ENCODE peak calls at places on chromosomes 6 and 20, in nine cellular contexts. F, K, R, Y, V, X, N, E and Z are unnamed samples. For H3K4me1, the result is how much of the 10 kb centered on the place peaks cover.

GRCh38 chr20:33110147-33110825 is 30.8 kb downstream of the BPIFB4 start:
- DNase-seq in Y (no peak), N (no peak), F (no peak), V (no peak), E (no peak), X (no peak), R (no peak), K (no peak), Z (no peak)

GRCh38 chr6:157813757-157814455 is 9.1 kb upstream of the SNX9 start:
- DNase-seq in E (no peak), F (no peak), X (no peak), V (peak), Y (peak), K (no peak), N (no peak), R (no peak), Z (no peak)

GRCh38 chr6:131636880-131637792 is at the start of gene ENPP3:
- DNase-seq in E (no peak), N (no peak), Y (peak), X (no peak), V (peak), K (no peak), F (no peak), R (no peak), Z (no peak)

GRCh38 chr20:53138454-53139291 is 166.5 kb downstream of the TSHZ2 start:
- DNase-seq in V (no peak), R (no peak), Y (no peak), N (no peak), X (no peak), F (no peak), K (no peak), E (no peak), Z (no peak)

GRCh38 chr20:17523326-17523725 is 7.9 kb downstream of the BFSP1 start:
- DNase-seq in Y (no peak), E (no peak), N (no peak), X (no peak), V (no peak), R (no peak), F (no peak), K (no peak), Z (no peak)

GRCh38 chr20:4925842-4926530 is 75.3 kb downstream of the SLC23A2 start:
- DNase-seq in X (no peak), R (peak), F (peak), N (peak), E (peak), V (peak), Y (peak), K (no peak), Z (no peak)

GRCh38 chr6:121549741-121550140 is 114.3 kb downstream of the GJA1 start:
- DNase-seq in Y (peak), K (no peak), N (no peak), R (no peak), X (no peak), E (no peak), V (peak), F (no peak), Z (no peak)

GRCh38 chr20:46803446-46804020 is 91.1 kb upstream of the EYA2 start:
- DNase-seq in N (no peak), R (no peak), X (no peak), V (no peak), E (no peak), K (no peak), Y (no peak), F (no peak), Z (no peak)

GRCh38 chr6:5468586-5468985 is 207.3 kb downstream of the FARS2 start:
- DNase-seq in X (no peak), K (no peak), R (no peak), F (no peak), Y (no peak), N (no peak), V (no peak), E (no peak), Z (no peak)

GRCh38 chr6:14100098-14100497 is 17.5 kb upstream of the CD83 start:
- DNase-seq in N (no peak), X (no peak), F (no peak), E (no peak), R (no peak), K (no peak), V (no peak), Y (no peak), Z (no peak)

GRCh38 chr20:31788578-31788977 is 30.6 kb upstream of the MYLK2 start:
- DNase-seq in E (no peak), Y (no peak), F (peak), N (no peak), V (peak), K (no peak), R (no peak), X (no peak), Z (no peak)
- TF ChIP-seq CTCF in E (no peak), Y (peak), F (no peak), N (no peak), V (peak), K (no peak), R (no peak), X (no peak), Z (peak)

GRCh38 chr6:111861321-111861938 is 11.8 kb downstream of the FYN start:
- DNase-seq in Y (no peak), R (no peak), E (no peak), N (no peak), F (no peak), K (no peak), X (no peak), V (no peak), Z (no peak)

GRCh38 chr6:111855775-111856174 is 17.5 kb downstream of the FYN start:
- DNase-seq in K (no peak), N (no peak), Y (no peak), E (no peak), R (no peak), X (no peak), F (no peak), V (no peak), Z (no peak)

GRCh38 chr6:111857674-111858337 is 15.4 kb downstream of the FYN start:
- DNase-seq in K (no peak), R (no peak), E (no peak), N (no peak), X (no peak), F (no peak), Y (no peak), V (no peak), Z (no peak)

GRCh38 chr6:111854683-111855082 is 18.6 kb downstream of the FYN start:
- DNase-seq in K (no peak), F (no peak), X (no peak), E (no peak), V (peak), N (no peak), Y (peak), R (no peak), Z (no peak)

DNA sequence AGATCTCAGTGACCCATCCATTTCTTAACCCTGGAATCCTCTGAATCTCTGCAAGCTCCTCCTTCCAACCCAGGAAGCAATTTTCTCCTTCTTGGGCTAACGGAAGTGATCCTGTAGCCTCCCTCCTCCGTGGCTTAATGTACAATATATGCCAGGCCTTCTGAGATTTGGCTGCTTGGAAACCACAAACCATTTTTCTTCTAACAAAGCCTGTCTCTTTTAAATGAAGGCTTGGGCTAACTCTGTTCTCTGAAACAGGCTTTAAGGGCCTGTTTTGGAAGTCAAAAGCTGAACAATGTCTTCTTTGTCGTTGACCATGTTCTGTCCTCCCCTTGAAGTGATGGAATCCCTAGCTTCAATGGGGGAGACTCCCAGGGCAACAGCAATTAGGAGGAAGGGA is 14.9 kb downstream of the FYN start:
- DNase-seq in N (no peak), V (no peak), F (no peak), E (no peak), X (no peak), R (no peak), K (no peak), Y (no peak), Z (no peak)
- H3K4me1 ChIP-seq in N (under half), V (under half), F (under half), E (half or more), X (under half), R (half or more), K (under half), Y (under half), Z (under half)

DNA sequence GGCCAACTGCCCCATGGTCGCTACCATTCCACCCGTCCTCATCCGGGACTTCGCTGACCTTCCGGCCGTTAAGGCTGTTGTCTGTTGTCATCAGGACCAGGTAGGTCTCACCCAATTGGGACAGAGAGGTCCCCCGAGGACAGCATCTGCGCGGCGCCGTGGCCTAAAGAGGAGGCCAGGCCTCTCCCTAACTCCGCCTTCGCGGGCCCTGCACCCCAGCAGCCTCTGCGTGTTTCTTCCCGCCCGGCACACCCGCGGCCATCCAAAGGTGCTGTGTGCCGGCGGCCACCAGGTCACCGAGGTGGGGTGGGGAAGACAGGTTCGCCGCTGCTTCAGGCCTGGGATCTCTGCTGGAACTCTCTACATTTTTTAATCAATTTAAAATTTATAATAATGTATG is 9.0 kb downstream of the OR2W1 start:
- DNase-seq in X (no peak), N (peak), F (no peak), Y (no peak), V (no peak), R (no peak), E (no peak), K (peak), Z (no peak)
- H3K4me3 ChIP-seq in X (no peak), N (no peak), F (no peak), Y (no peak), V (no peak), R (no peak), E (no peak), K (no peak), Z (no peak)

GRCh38 chr6:148272597-148272996 is 70.0 kb upstream of the SASH1 start:
- DNase-seq in F (no peak), V (no peak), N (no peak), K (no peak), Y (no peak), X (no peak), R (no peak), E (no peak), Z (no peak)
- TF ChIP-seq CTCF in F (no peak), V (no peak), N (no peak), K (no peak), Y (no peak), X (no peak), R (no peak), E (no peak), Z (no peak)

DNA sequence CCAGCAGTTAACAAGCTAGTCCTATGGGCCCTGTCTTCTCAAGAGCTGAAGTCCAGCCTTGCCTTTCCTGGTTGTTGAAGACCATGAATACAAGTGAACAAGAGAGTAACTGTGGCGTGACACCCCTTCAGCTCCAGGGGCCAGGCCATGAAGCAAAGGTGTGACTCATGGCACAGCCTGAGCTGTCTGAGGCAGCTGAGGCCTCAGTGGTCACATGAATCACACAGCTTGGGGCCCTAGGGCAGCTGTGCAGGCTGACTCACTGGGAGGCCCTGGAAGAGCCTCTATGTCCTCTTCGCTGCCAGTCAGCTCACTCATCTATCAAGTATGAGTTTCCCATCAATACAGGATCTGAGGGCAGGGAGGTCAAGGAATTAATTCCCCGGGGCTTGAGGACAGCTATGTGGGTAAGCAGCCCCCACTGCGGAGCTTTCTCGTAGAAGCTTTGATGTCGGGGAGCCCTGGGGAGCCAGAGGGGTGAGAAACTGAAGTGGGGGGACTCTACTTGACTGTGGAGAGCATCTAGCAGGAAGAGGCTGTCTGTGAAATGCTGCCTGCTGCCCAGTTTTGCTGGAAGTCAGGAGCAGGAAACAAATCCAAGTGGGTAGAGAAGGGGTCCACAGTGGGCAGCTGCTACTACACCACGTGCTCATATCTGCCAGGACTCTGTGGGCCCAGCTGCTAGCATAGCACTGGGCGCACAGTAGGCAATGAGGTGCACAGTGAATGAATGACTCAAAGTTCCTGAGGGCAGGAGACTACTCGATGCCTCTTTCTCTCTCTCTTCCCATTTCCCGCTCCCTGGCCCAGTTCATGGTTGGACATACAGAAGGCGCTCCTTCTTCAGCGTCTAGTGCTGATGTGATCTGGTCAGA is 13.7 kb upstream of the FAM83C start:
- DNase-seq in R (no peak), F (peak), V (peak), E (no peak), Y (peak), N (peak), X (peak), K (no peak), Z (peak)
- H3K4me1 ChIP-seq in R (under half), F (under half), V (half or more), E (under half), Y (half or more), N (under half), X (under half), K (under half), Z (under half)

DNA sequence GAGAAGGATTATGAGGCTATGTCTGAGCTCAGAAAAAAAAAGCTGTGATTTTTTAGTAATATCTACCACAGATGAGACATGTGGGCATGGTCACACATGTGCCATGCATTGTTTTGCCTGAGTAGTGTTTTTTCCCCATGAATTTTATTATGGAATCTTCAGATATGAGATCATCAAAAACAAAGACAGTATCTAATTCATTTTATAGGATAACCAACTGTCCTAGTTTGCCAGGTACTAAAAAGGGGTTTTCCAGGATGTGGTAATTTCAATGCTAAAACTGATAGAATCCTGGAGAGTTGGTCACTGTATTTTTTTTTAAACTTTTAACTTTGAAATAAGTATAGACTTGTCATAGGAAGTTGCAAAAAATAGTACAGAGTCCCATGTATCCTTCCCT is 127.4 kb upstream of the MAP3K7 start:
- DNase-seq in K (no peak), E (no peak), Y (no peak), X (no peak), V (peak), F (no peak), N (no peak), R (no peak), Z (no peak)
- H3K4me3 ChIP-seq in K (no peak), E (no peak), Y (no peak), X (no peak), V (no peak), F (no peak), N (no peak), R (no peak), Z (no peak)

DNA sequence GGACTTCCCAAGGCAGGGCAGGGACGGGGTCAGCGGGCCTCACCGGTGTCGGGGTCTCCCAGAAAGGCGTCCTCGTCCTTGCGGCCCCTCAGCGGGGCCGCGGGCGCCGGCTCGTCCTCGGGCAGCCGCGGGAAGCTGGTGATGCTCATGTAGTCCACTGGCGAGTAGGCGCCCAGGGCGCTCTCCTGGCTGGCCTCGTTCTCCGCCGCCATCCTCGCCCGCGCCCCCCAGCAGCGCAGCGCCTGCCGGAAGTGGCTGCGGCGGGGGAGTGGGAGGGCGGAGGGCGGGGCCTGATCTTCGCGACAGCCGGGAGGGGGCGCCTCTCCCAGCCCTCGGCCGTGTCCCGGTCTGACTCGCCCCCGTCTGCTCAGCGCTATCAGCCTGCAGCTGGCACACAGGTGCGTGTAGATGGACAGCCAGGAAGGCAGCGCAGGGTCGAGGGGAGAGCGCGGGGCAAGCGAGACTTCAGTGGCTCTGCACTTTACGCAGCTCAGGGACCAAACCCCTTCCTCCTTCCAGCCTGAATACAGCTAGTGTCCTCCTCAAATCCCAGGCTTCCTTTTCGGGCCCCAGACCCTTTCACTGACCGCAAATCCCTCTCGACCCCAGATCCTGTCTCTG is at the start of gene GGT7:
- DNase-seq in N (peak), K (peak), Y (peak), E (peak), V (peak), R (peak), X (peak), F (peak), Z (peak)
- TF ChIP-seq CTCF in N (peak), K (peak), Y (peak), E (peak), V (peak), R (peak), X (peak), F (peak), Z (peak)

GRCh38 chr6:40988634-40989033 is 50.4 kb downstream of the UNC5CL start:
- DNase-seq in K (no peak), F (no peak), E (no peak), X (no peak), V (no peak), N (no peak), R (no peak), Y (no peak), Z (no peak)
- H3K4me1 ChIP-seq in K (under half), F (under half), E (under half), X (under half), V (under half), N (under half), R (under half), Y (under half), Z (under half)

GRCh38 chr6:25911359-25911758 is 19.1 kb downstream of the SLC17A2 start:
- DNase-seq in F (no peak), K (no peak), X (no peak), Y (no peak), N (no peak), V (no peak), R (no peak), E (no peak), Z (no peak)

GRCh38 chr6:25902071-25902470 is 28.0 kb upstream of the SLC17A3 start:
- DNase-seq in Y (no peak), R (no peak), N (no peak), E (no peak), X (no peak), K (no peak), F (no peak), V (no peak), Z (no peak)

GRCh38 chr6:25903467-25904099 is 26.9 kb downstream of the SLC17A2 start:
- DNase-seq in V (no peak), N (no peak), Y (no peak), K (no peak), R (no peak), F (no peak), E (no peak), X (no peak), Z (no peak)

DNA sequence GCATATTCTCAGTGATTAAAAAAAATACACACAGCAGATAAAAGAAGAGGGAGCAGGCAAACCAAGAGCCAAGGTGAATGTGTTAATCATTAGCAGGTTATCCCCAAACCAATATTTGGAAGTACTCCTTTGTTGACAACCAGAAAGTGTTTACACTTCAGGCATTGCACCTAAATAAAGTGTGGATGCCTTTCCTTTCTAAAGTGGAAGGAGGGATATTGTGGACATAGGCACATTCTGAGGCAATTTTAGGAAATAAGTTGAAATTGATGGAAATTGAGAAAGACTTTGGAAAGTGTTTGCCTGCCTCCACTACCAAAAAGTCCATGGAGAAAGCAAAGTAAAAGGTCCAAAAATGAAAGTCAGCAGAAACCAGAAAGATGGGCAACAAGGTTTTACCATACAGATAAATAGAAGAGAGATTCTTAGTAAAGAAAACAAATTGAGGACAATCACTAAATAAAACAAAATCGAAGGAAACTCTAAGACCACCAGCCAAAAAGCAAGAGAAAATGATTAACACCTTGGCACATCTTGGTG is 22.9 kb downstream of the SLC17A2 start:
- DNase-seq in V (no peak), K (no peak), E (no peak), F (no peak), X (no peak), N (no peak), R (no peak), Y (no peak), Z (no peak)
- H3K4me3 ChIP-seq in V (no peak), K (no peak), E (no peak), F (no peak), X (no peak), N (no peak), R (no peak), Y (no peak), Z (no peak)